ENCODE peak calls at places on chromosome 10, in seven cellular contexts. M is type B pancreatic cell, G is A549, W is astrocyte, L is BJ, H is fibroblast of pulmonary artery, D is cardiac fibroblast. Z is an unnamed sample.
A peak's percentile ranks its signal among the peaks of the same experiment; 100 is the strongest.

GRCh38 chr10:514137-514671 is 175.3 kb downstream of the DIP2C start:
- DNase-seq in L (no peak), H (no peak), D (no peak), W (no peak), M (no peak), G (no peak), Z (no peak)

GRCh38 chr10:42951486-42952251 is 125.2 kb upstream of the RET start:
- DNase-seq in M (peak; percentile 66), D (no peak), H (peak; percentile 6), L (no peak), G (no peak), W (no peak), Z (peak; percentile 22)

GRCh38 chr10:132274581-132274980 is 33.2 kb downstream of the STK32C start:
- DNase-seq in L (no peak), D (no peak), H (no peak), W (no peak), G (no peak), M (no peak), Z (no peak)

GRCh38 chr10:124298891-124299290 is 119.8 kb downstream of the OAT start:
- DNase-seq in L (no peak), G (no peak), H (no peak), M (no peak), D (no peak), W (no peak), Z (no peak)

GRCh38 chr10:54372164-54372563 is 428.9 kb downstream of the PCDH15 start:
- DNase-seq in D (no peak), G (no peak), M (no peak), W (no peak), L (no peak), H (no peak), Z (no peak)

GRCh38 chr10:48496831-48497792 is 107.8 kb downstream of the ARHGAP22 start:
- DNase-seq in M (peak; percentile 50), L (peak; percentile 37), D (peak; percentile 71), W (peak; percentile 69), G (no peak), H (peak; percentile 72), Z (no peak)

GRCh38 chr10:52772623-52773022 is at the start of gene MBL2:
- DNase-seq in W (no peak), M (no peak), G (no peak), D (no peak), L (no peak), H (no peak), Z (no peak)

GRCh38 chr10:7605565-7606295 is 61.0 kb downstream of the ITIH5 start:
- DNase-seq in W (no peak), L (no peak), H (peak; percentile 11), G (no peak), D (no peak), M (no peak), Z (no peak)

GRCh38 chr10:17981766-17982380 is 30.2 kb downstream of the SLC39A12 start:
- DNase-seq in G (peak; percentile 35), W (peak; percentile 90), H (peak; percentile 82), M (no peak), D (peak; percentile 93), L (peak; percentile 18), Z (no peak)

GRCh38 chr10:6748981-6749630 is 169.0 kb upstream of the PRKCQ start:
- DNase-seq in L (peak; percentile 40), M (no peak), H (peak; percentile 32), D (peak; percentile 35), G (no peak), W (peak; percentile 89), Z (no peak)

GRCh38 chr10:7082967-7083366 is 327.9 kb downstream of the SFMBT2 start:
- DNase-seq in L (no peak), D (no peak), G (no peak), W (peak; percentile 22), M (no peak), H (no peak), Z (no peak)

GRCh38 chr10:46285300-46285699 is 1.5 kb upstream of the ANTXRL start:
- DNase-seq in H (no peak), M (no peak), G (no peak), L (no peak), D (no peak), W (no peak), Z (no peak)

GRCh38 chr10:36224431-36224985 is 582.4 kb upstream of the FZD8 start:
- DNase-seq in L (no peak), D (peak; percentile 71), H (peak; percentile 62), M (no peak), G (no peak), W (peak; percentile 26), Z (no peak)

GRCh38 chr10:26441491-26442214 is 3.5 kb downstream of the APBB1IP start:
- DNase-seq in D (peak; percentile 28), H (no peak), M (no peak), L (peak; percentile 50), W (peak; percentile 77), G (no peak), Z (no peak)

GRCh38 chr10:42974693-42975002 is 102.2 kb upstream of the RET start:
- DNase-seq in M (peak; percentile 58), H (no peak), D (no peak), W (no peak), L (no peak), G (no peak), Z (no peak)

GRCh38 chr10:119374236-119374635 is 166.9 kb downstream of the GRK5 start:
- DNase-seq in W (no peak), L (no peak), D (no peak), G (no peak), H (no peak), M (no peak), Z (no peak)

GRCh38 chr10:115953983-115954382 is 319.0 kb downstream of the GFRA1 start:
- DNase-seq in M (no peak), L (no peak), W (no peak), G (no peak), D (no peak), H (no peak), Z (no peak)

GRCh38 chr10:103546401-103546800 is 52.9 kb downstream of the NEURL1 start:
- DNase-seq in L (no peak), M (no peak), G (no peak), D (no peak), W (no peak), H (no peak), Z (no peak)

GRCh38 chr10:133274751-133275682 is 1.7 kb downstream of the ADAM8 start:
- DNase-seq in H (no peak), M (no peak), W (no peak), D (no peak), G (no peak), L (no peak), Z (no peak)
- TF ChIP-seq CTCF in H (peak; percentile 1), M (no peak), W (no peak), D (no peak), G (no peak), L (no peak), Z (no peak)

DNA sequence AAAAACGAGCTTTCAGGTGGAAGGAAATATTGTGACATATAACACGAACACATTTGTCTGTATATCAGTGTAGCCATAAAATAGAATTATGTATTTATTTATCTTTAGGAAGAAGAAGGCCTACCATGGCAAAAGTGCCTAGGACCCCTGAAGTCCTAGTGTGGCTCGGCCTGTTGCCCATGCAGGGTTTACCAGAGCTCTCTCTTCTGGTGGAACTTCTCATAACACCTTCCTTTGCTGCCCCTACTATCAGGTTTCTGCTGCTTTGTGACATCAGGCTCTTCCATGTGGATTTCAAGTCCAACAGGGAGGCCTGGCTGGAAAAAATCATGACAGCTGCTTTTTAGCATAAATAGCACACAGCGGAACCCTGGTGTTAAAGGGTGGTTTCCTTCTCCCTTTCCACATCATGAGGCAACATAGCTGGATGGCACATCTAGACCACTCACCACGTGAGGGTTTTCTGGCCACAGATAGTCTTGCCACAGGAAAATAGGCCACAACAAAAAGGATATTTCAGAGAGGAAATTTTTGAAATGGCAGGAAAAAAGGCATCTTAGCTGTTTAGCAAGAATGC is 44.8 kb upstream of the ADO start:
- DNase-seq in D (no peak), W (no peak), L (no peak), H (no peak), M (no peak), G (no peak), Z (no peak)
- TF ChIP-seq CTCF in D (no peak), W (no peak), L (no peak), H (no peak), M (no peak), G (no peak), Z (no peak)

GRCh38 chr10:15378569-15378968 is 7.5 kb upstream of the FAM171A1 start:
- DNase-seq in G (no peak), L (no peak), D (no peak), W (no peak), H (no peak), M (no peak), Z (no peak)
- TF ChIP-seq CTCF in G (no peak), L (no peak), D (no peak), W (no peak), H (no peak), M (no peak), Z (no peak)

DNA sequence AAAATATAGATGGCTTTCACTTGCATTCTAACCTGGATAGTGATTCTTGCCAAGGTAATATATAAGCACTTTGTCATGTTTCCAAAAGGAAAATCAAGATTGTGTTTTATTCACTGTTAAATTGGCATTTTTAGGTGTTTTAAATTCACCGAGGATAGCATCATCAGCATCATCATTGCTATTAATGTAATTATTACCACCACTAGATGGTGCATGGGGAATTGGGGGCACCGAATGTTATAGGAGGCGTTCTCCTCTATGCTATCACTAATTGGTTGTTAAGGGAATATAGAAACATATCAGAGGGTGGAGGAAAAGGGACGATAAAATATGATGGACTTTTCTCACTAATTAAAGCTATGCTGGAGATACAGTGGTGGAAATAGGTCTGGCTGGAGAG is 95.5 kb downstream of the CELF2 start:
- DNase-seq in D (no peak), H (no peak), G (no peak), M (no peak), W (no peak), L (no peak), Z (no peak)
- TF ChIP-seq CTCF in D (no peak), H (no peak), G (peak; percentile 7), M (peak; percentile 50), W (no peak), L (peak; percentile 25), Z (peak; percentile 20)

DNA sequence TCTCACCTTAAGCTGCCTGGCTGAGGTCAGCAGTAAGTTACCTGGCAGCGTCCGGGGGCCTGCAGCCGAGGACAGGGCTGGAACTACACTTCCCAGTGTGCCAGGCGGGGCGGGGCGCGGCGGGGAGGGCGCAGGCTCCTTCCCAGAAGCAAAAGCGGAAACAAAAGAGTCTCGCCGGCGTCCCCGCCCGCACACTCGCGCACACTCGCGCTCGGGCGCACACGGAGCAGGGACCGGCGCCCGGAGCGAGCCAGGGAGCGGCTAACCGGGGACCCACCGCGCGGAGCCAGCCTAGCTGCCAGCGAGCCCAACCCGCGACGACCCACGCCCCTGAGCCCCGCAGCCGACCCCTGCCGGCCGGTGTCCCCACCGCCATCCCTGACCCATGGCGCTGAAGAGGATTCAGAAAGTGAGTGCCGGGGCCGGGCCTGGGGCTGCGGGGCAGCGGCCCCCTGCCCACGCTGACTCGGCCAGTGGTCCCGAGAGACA is at the start of gene UBE2D1:
- DNase-seq in G (peak; percentile 80), D (peak; percentile 74), W (peak; percentile 54), M (peak; percentile 86), H (peak; percentile 72), L (no peak), Z (peak; percentile 82)
- TF ChIP-seq CTCF in G (no peak), D (no peak), W (no peak), M (peak; percentile 54), H (no peak), L (peak; percentile 1), Z (no peak)